ENCODE peak calls at places on chromosomes 7 and 10, in five cellular contexts. S is thoracic aorta, P is aorta, F is upper lobe of right lung, I is left ventricle myocardium inferior. W is an unnamed sample.

GRCh38 chr10:11212285-11212684 is 194.6 kb downstream of the CELF2 start:
- DNase-seq in F (no peak), P (no peak), I (no peak), S (no peak), W (no peak)

GRCh38 chr10:126565456-126565855 is 105.0 kb downstream of the C10orf90 start:
- DNase-seq in I (no peak), S (no peak), P (no peak), F (no peak), W (no peak)

GRCh38 chr7:110007316-110007910 is 1083.5 kb upstream of the LRRN3 start:
- DNase-seq in P (no peak), I (no peak), S (no peak), F (no peak), W (no peak)

GRCh38 chr7:106068538-106068961 is 43.6 kb downstream of the SYPL1 start:
- DNase-seq in P (no peak), F (no peak), S (no peak), I (no peak), W (no peak)

GRCh38 chr10:124006526-124006925 is 86.9 kb downstream of the CHST15 start:
- DNase-seq in I (no peak), F (peak; percentile 23), P (no peak), S (no peak), W (no peak)

GRCh38 chr10:72328045-72328828 is 26.5 kb downstream of the DNAJB12 start:
- DNase-seq in P (peak; percentile 77), S (no peak), F (peak; percentile 83), I (peak; percentile 76), W (no peak)

GRCh38 chr7:114959931-114960330 is 38.0 kb downstream of the MDFIC start:
- DNase-seq in I (no peak), F (no peak), P (no peak), S (no peak), W (no peak)

GRCh38 chr7:19369806-19370205 is 224.6 kb upstream of the FERD3L start:
- DNase-seq in P (no peak), I (no peak), F (no peak), S (no peak), W (no peak)

GRCh38 chr7:120933475-120933874 is 17.1 kb upstream of the ING3 start:
- DNase-seq in S (no peak), F (no peak), I (no peak), P (no peak), W (no peak)

GRCh38 chr7:82665966-82666507 is 222.5 kb upstream of the CACNA2D1 start:
- DNase-seq in F (no peak), S (no peak), P (no peak), I (no peak), W (no peak)

GRCh38 chr7:84916161-84916560 is 270.7 kb downstream of the SEMA3D start:
- DNase-seq in P (no peak), I (no peak), F (no peak), S (no peak), W (no peak)

GRCh38 chr10:79243211-79244067 is 103.8 kb upstream of the PPIF start:
- DNase-seq in S (no peak), I (no peak), P (peak; percentile 76), F (peak; percentile 77), W (no peak)

GRCh38 chr10:110960333-110960712 is 40.9 kb downstream of the SHOC2 start:
- DNase-seq in I (no peak), S (no peak), F (no peak), P (no peak), W (no peak)

GRCh38 chr10:1084011-1084950 is 28.1 kb downstream of the WDR37 start:
- DNase-seq in S (no peak), F (no peak), I (no peak), P (no peak), W (no peak)

GRCh38 chr10:12635127-12635541 is 285.8 kb downstream of the CAMK1D start:
- DNase-seq in I (no peak), F (no peak), P (no peak), S (no peak), W (peak; percentile 16)

GRCh38 chr10:31578181-31578852 is 259.3 kb downstream of the ZEB1 start:
- DNase-seq in S (no peak), F (no peak), I (no peak), P (no peak), W (no peak)

GRCh38 chr10:100043344-100043743 is 33.6 kb upstream of the DNMBP start:
- DNase-seq in S (no peak), P (no peak), F (no peak), I (no peak), W (no peak)

GRCh38 chr7:618539-619355 is 99.1 kb upstream of the PDGFA start:
- DNase-seq in P (peak; percentile 53), S (no peak), I (no peak), F (peak; percentile 54), W (no peak)

GRCh38 chr10:62779487-62780248 is 24.9 kb upstream of the ADO start:
- DNase-seq in F (no peak), I (no peak), P (no peak), S (no peak), W (peak; percentile 19)

GRCh38 chr10:75645704-75646103 is 214.3 kb downstream of the LRMDA start:
- DNase-seq in S (no peak), P (no peak), F (no peak), I (no peak), W (no peak)

GRCh38 chr10:102231357-102232318 is 5.5 kb downstream of the ELOVL3 start:
- DNase-seq in S (no peak), F (peak; percentile 86), P (peak; percentile 56), I (peak; percentile 56), W (no peak)

GRCh38 chr7:605661-606450 is 86.2 kb upstream of the PDGFA start:
- DNase-seq in F (no peak), S (no peak), P (peak; percentile 41), I (no peak), W (no peak)

GRCh38 chr7:76044375-76044774 is 3.4 kb downstream of the STYXL1 start:
- DNase-seq in P (no peak), S (no peak), I (no peak), F (no peak), W (no peak)

GRCh38 chr7:157002819-157003421 is 7.5 kb downstream of the MNX1 start:
- DNase-seq in S (no peak), I (no peak), F (peak; percentile 46), P (no peak), W (no peak)

GRCh38 chr7:47228386-47229014 is 353.4 kb downstream of the TNS3 start:
- DNase-seq in F (no peak), I (no peak), S (no peak), P (no peak), W (no peak)

GRCh38 chr7:20514364-20514763 is 101.1 kb upstream of the ABCB5 start:
- DNase-seq in S (no peak), P (no peak), F (no peak), I (peak; percentile 15), W (peak; percentile 67)

GRCh38 chr7:69599879-69600764 is 1.8 kb downstream of the AUTS2 start:
- DNase-seq in I (no peak), S (no peak), P (no peak), F (peak; percentile 59), W (no peak)

GRCh38 chr10:77796311-77796915 is 130.1 kb downstream of the DLG5 start:
- DNase-seq in P (peak; percentile 36), S (no peak), I (no peak), F (no peak), W (no peak)

GRCh38 chr7:111232249-111233084 is 141.5 kb downstream of the LRRN3 start:
- DNase-seq in P (no peak), I (no peak), S (no peak), F (no peak), W (peak; percentile 10)

GRCh38 chr7:130047801-130048200 is 3.4 kb downstream of the ZC3HC1 start:
- DNase-seq in I (no peak), P (no peak), F (no peak), S (no peak), W (no peak)

GRCh38 chr10:99870051-99870730 is 87.8 kb downstream of the ABCC2 start:
- DNase-seq in F (no peak), P (no peak), I (no peak), S (no peak), W (no peak)

GRCh38 chr10:33274096-33274785 is 60.2 kb downstream of the NRP1 start:
- DNase-seq in I (no peak), S (no peak), P (no peak), F (no peak), W (no peak)
- H3K36me3 ChIP-seq in I (peaks cover 34% of the 10 kb centered on the region), S (peaks cover 3% of the 10 kb centered on the region), P (peaks cover 2% of the 10 kb centered on the region), F (peaks cover 12% of the 10 kb centered on the region), W (peaks cover 5% of the 10 kb centered on the region)

DNA sequence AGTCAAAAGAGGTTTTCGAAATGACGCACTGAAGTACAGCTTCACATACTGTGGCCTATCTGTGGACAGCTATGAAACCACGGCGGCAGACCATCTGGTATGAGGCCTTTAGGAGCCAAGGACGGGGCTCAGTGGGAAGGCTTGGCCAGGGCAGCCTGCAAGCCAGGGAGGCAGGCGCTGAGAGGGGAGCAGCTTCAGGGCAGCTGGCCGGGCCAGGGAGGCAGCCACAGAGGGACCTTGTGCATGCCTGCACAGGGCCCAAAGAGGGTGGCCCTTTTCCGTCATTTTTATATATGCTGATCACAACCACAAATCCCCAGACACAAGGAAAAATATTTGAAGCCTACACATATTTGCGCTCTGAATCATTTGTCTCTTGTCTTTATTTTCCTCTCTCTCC is 13.5 kb downstream of the CALD1 start:
- DNase-seq in F (no peak), S (no peak), P (peak; percentile 74), I (peak; percentile 48), W (no peak)
- H3K36me3 ChIP-seq in F (no peaks in the 10 kb centered on the region), S (no peaks in the 10 kb centered on the region), P (no peaks in the 10 kb centered on the region), I (peaks cover 1% of the 10 kb centered on the region), W (no peaks in the 10 kb centered on the region)

GRCh38 chr10:3091346-3091787 is 24.0 kb downstream of the PFKP start:
- DNase-seq in F (peak; percentile 81), S (no peak), I (no peak), P (no peak), W (peak; percentile 51)

GRCh38 chr10:3093996-3094395 is 26.6 kb downstream of the PFKP start:
- DNase-seq in S (no peak), I (no peak), F (no peak), P (no peak), W (no peak)

GRCh38 chr10:3090388-3090787 is 23.0 kb downstream of the PFKP start:
- DNase-seq in S (no peak), P (no peak), F (no peak), I (no peak), W (no peak)

GRCh38 chr10:3091921-3092320 is 24.6 kb downstream of the PFKP start:
- DNase-seq in S (no peak), F (no peak), P (no peak), I (no peak), W (no peak)

DNA sequence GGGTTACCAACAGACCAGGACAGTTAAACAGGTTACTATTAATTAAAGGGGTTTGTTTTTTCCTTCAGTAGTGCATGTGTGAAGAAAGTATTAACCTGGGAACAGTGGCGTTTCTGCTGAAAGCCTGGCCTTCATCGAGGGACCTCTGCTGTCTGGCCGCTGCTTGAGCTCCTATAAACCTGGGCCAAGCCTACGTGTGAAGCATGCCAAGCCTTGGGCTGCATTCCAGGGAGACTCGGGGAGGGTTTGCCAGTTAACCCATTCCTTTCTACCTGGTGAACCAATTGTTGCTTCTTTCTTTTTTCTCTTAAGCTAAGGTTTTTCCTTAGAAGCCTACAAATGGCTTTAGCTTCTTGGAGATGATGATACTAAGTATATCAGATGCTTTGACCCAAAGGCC is 23.6 kb downstream of the PFKP start:
- DNase-seq in P (no peak), I (peak; percentile 60), F (peak; percentile 78), S (no peak), W (peak; percentile 50)
- H3K36me3 ChIP-seq in P (no peaks in the 10 kb centered on the region), I (no peaks in the 10 kb centered on the region), F (no peaks in the 10 kb centered on the region), S (no peaks in the 10 kb centered on the region), W (no peaks in the 10 kb centered on the region)

GRCh38 chr10:30042820-30043219 is 16.6 kb downstream of the JCAD start:
- DNase-seq in I (no peak), P (no peak), S (no peak), F (no peak), W (no peak)
- H3K36me3 ChIP-seq in I (peaks cover 34% of the 10 kb centered on the region), P (peaks cover 2% of the 10 kb centered on the region), S (peaks cover 18% of the 10 kb centered on the region), F (peaks cover 17% of the 10 kb centered on the region), W (no peaks in the 10 kb centered on the region)

GRCh38 chr10:70121281-70121949 is 11.2 kb downstream of the AIFM2 start:
- DNase-seq in F (no peak), S (no peak), P (no peak), I (no peak), W (no peak)
- H3K36me3 ChIP-seq in F (peaks cover 13% of the 10 kb centered on the region), S (peaks cover 27% of the 10 kb centered on the region), P (peaks cover 7% of the 10 kb centered on the region), I (peaks cover 61% of the 10 kb centered on the region), W (no peaks in the 10 kb centered on the region)

W was measured in kidney epithelial cell.